ENCODE peak calls at places on chromosome 16, in seven cellular contexts. F is posterior vena cava; D is stromal cell of bone marrow; C is testis; P is stimulated activated CD4-positive, alpha-beta T cell treated with anti-CD3 and anti-CD28 coated beads, TNF-alpha, amount 100 ng/mL, for 1 hour; K is stimulated activated CD8-positive, alpha-beta memory T cell treated with anti-CD3 and anti-CD28 coated beads, Interleukin-7, amount 100 ng/mL, for 24 hours; L is amniotic stem cell. G is an unnamed sample.

GRCh38 chr16:56257260-56257659 is 66.0 kb downstream of the GNAO1 start:
- DNase-seq in K (no peak), L (no peak), P (no peak), F (no peak), C (peak), D (no peak), G (peak)

GRCh38 chr16:11025120-11025531 is 80.8 kb downstream of the CLEC16A start:
- DNase-seq in L (no peak), D (no peak), K (no peak), P (no peak), F (no peak), C (no peak), G (no peak)

GRCh38 chr16:29745853-29746345 is at the start of gene C16orf54:
- DNase-seq in F (peak), P (peak), C (peak), K (peak), D (no peak), L (no peak), G (no peak)

GRCh38 chr16:29961479-29962343 is at the start of gene TMEM219:
- DNase-seq in L (peak), P (peak), K (peak), D (peak), F (peak), C (peak), G (peak)

GRCh38 chr16:19830902-19831555 is 53.6 kb downstream of the GPRC5B start:
- DNase-seq in D (no peak), F (no peak), K (no peak), P (no peak), C (no peak), L (no peak), G (no peak)

GRCh38 chr16:73163238-73163795 is 115.4 kb upstream of the ZFHX3 start:
- DNase-seq in D (no peak), F (no peak), L (no peak), K (no peak), P (no peak), C (no peak), G (no peak)

GRCh38 chr16:50744911-50745310 is 3.0 kb downstream of the CYLD start:
- DNase-seq in P (no peak), L (no peak), K (no peak), D (no peak), F (no peak), C (no peak), G (no peak)

GRCh38 chr16:24442631-24443030 is 96.7 kb upstream of the RBBP6 start:
- DNase-seq in F (no peak), K (no peak), L (no peak), C (no peak), P (no peak), D (no peak), G (no peak)

GRCh38 chr16:8622315-8622656 is 788 bp downstream of the METTL22 start:
- DNase-seq in D (no peak), F (no peak), L (no peak), K (no peak), C (no peak), P (no peak), G (no peak)

GRCh38 chr16:2963074-2963610 is 933 bp upstream of the KREMEN2 start:
- DNase-seq in P (no peak), K (no peak), D (no peak), L (no peak), F (no peak), C (no peak), G (no peak)

GRCh38 chr16:64629622-64630021 is 492.2 kb downstream of the CDH11 start:
- DNase-seq in F (no peak), P (no peak), L (no peak), C (no peak), K (no peak), D (peak), G (no peak)

GRCh38 chr16:55701442-55702319 is 45.9 kb downstream of the SLC6A2 start:
- DNase-seq in C (peak), P (no peak), F (peak), D (peak), L (no peak), K (peak), G (peak)

GRCh38 chr16:59950431-59950830 is 1216.3 kb upstream of the GOT2 start:
- DNase-seq in C (no peak), K (no peak), F (no peak), L (no peak), D (no peak), P (no peak), G (no peak)

GRCh38 chr16:4328580-4329353 is 12.9 kb downstream of the GLIS2 start:
- DNase-seq in F (peak), C (no peak), K (no peak), P (no peak), D (no peak), L (no peak), G (no peak)

GRCh38 chr16:50735629-50736122 is 6.2 kb upstream of the CYLD start:
- DNase-seq in C (no peak), L (no peak), F (no peak), K (no peak), P (no peak), D (no peak), G (no peak)

GRCh38 chr16:75197522-75198134 is 9.3 kb downstream of the CTRB2 start:
- DNase-seq in K (no peak), P (no peak), C (no peak), D (no peak), F (peak), L (no peak), G (no peak)

GRCh38 chr16:55502801-55503366 is 6.0 kb upstream of the LPCAT2 start:
- DNase-seq in K (no peak), D (peak), P (no peak), C (peak), L (no peak), F (peak), G (peak)

GRCh38 chr16:19118938-19119431 is 5.2 kb downstream of the ITPRIPL2 start:
- DNase-seq in P (no peak), F (no peak), L (peak), K (no peak), C (peak), D (peak), G (peak)

GRCh38 chr16:4538067-4538385 is 547 bp downstream of the CDIP1 start:
- DNase-seq in P (no peak), C (no peak), K (no peak), D (no peak), F (no peak), L (no peak), G (peak)

GRCh38 chr16:3904875-3905274 is 24.4 kb upstream of the CREBBP start:
- DNase-seq in C (no peak), D (no peak), F (peak), K (no peak), P (no peak), L (no peak), G (no peak)

GRCh38 chr16:65737831-65738230 is 616.0 kb upstream of the CDH11 start:
- DNase-seq in D (no peak), P (no peak), L (no peak), K (no peak), F (no peak), C (peak), G (no peak)

GRCh38 chr16:89899879-89900481 is 18.7 kb upstream of the MC1R start:
- DNase-seq in L (no peak), K (no peak), P (no peak), D (no peak), F (no peak), C (no peak), G (no peak)

GRCh38 chr16:9115277-9115676 is 23.8 kb downstream of the HAPSTR1 start:
- DNase-seq in F (no peak), K (no peak), D (no peak), C (no peak), P (no peak), L (no peak), G (no peak)

G was measured in thyroid gland.